ENCODE peak calls at places on chromosomes 7 and 10, in four cellular contexts. U is sigmoid colon, C is tibial nerve, L is stomach. T is an unnamed sample. For H3K36me3 and H3K4me1, the result is how much of the 10 kb centered on the place peaks cover.

GRCh38 chr7:45886931-45887667 is 1.2 kb upstream of the IGFBP1 start:
- DNase-seq in U (no peak), C (no peak), L (no peak), T (no peak)

GRCh38 chr10:51675088-51675487 is 24.3 kb downstream of the CSTF2T start:
- DNase-seq in U (no peak), C (no peak), L (no peak), T (no peak)

GRCh38 chr7:30466266-30466665 is 12.3 kb downstream of the NOD1 start:
- DNase-seq in U (peak), C (no peak), L (no peak), T (no peak)

GRCh38 chr7:18684899-18685298 is 189.3 kb downstream of the HDAC9 start:
- DNase-seq in U (no peak), C (no peak), L (no peak), T (no peak)

GRCh38 chr7:100604976-100605911 is 3.1 kb downstream of the PCOLCE start:
- DNase-seq in U (peak), C (no peak), L (peak), T (peak)

GRCh38 chr7:46449743-46450142 is 528.7 kb upstream of the IGFBP3 start:
- DNase-seq in U (no peak), C (no peak), L (no peak), T (no peak)

GRCh38 chr7:155362380-155363145 is 64.9 kb downstream of the INSIG1 start:
- DNase-seq in U (no peak), C (no peak), L (no peak), T (no peak)

GRCh38 chr10:11276475-11276990 is 258.9 kb downstream of the CELF2 start:
- DNase-seq in U (no peak), C (no peak), L (no peak), T (no peak)

GRCh38 chr10:131891196-131891928 is 9.4 kb upstream of the PPP2R2D start:
- DNase-seq in U (no peak), C (no peak), L (no peak), T (no peak)

GRCh38 chr10:103479135-103479534 is at the start of gene CALHM3:
- DNase-seq in U (no peak), C (no peak), L (peak), T (no peak)

GRCh38 chr10:103574116-103575061 is 80.9 kb downstream of the NEURL1 start:
- DNase-seq in U (no peak), C (no peak), L (no peak), T (no peak)

GRCh38 chr7:133320887-133321286 is 68.0 kb downstream of the EXOC4 start:
- DNase-seq in U (no peak), C (no peak), L (no peak), T (no peak)

GRCh38 chr10:48289652-48290238 is 15.2 kb upstream of the FRMPD2 start:
- DNase-seq in U (no peak), C (no peak), L (peak), T (no peak)

GRCh38 chr7:68185641-68186040 is 1189.0 kb downstream of the TYW1 start:
- DNase-seq in U (no peak), C (no peak), L (no peak), T (no peak)

GRCh38 chr7:96676901-96677300 is 32.7 kb downstream of the SEM1 start:
- DNase-seq in U (no peak), C (no peak), L (no peak), T (no peak)

GRCh38 chr7:101168412-101169049 is 3.2 kb upstream of the VGF start:
- DNase-seq in U (no peak), C (no peak), L (no peak), T (no peak)

GRCh38 chr10:26448706-26449435 is 10.7 kb downstream of the APBB1IP start:
- DNase-seq in U (no peak), C (no peak), L (no peak), T (peak)
- H3K36me3 ChIP-seq in U (under half), C (under half), L (under half), T (under half)

DNA sequence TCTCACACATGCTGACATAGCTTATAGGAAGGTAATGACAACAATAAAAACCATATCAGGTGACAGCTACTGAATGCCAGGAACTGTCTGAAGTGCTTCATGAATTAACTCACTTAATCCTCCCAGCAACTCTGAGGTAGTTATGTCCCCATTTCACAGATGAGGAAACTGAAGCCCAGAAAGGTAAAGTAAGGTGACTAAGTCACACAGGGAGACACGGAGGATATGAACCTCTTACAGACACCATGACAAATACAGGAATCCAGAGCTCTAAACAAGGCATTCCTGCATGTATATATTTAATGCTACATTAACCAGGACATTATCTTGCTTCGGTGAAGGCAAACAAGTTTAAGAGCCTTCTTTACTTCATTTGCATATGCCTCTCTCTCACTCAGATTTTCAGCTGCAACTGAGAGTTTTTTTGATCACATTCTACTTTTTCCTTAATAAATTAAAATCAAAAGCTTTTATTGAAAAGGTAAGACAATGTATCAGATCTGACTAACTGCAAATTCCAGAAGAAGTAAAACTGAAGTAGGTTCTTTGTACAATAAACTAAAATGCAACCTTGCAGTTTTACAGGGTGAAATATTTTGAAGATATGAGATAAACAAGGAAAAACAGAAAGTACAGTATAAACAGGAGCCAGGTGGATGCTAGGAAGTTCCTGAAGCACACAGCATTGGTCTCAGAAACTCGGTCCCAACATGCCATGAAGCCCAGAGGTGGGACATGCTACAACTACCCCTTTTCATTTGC is 79.5 kb downstream of the SGMS1 start:
- DNase-seq in U (no peak), C (no peak), L (no peak), T (no peak)
- H3K4me1 ChIP-seq in U (under half), C (under half), L (under half), T (under half)

DNA sequence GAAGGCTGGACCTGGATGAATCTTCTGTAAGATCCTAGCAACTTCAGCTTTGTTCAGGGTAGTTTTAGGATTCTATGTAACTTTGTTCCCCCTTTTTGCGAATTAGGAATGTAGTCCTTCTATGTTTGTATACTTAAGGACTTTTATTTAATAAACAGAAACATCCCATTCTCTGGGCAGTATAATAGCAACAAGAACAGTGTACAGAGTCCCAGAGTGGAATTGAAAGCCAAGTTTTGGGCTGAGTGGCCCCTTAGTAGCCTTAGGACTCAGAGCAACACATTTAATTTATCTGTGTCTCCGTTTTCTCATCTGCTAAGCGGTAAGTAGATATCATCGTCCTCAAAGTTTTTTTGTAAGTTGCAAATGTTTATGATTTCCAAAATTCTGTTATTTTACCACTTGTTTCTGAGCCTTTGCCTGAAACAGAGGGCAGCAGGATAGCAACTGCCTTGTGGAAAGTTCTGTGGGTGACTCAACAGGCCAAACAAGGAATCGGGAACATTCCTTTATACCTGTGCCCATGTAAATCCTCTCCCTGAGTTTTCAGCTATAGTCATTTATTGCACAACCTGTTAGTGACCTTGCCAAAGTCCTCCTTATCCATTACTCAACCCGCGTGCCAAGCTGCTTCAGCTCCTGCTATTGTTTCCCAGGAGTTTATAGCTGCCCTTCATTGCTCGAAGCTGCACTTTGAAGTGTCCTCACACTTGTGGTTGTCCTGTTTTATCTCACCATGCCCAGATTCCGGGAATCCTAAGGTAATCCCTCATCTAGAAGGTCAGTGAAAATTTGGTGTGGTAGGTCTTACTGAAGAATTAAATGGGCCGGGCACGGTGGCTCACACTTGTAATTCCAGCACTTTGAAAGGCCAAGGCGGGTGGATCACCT is 199.1 kb upstream of the AHR start:
- DNase-seq in U (peak), C (no peak), L (peak), T (no peak)
- TF ChIP-seq EP300 in U (no peak), C (no peak), L (no peak), T (peak)

GRCh38 chr7:128841171-128841690 is 11.0 kb downstream of the FLNC start:
- DNase-seq in U (no peak), C (no peak), L (no peak), T (no peak)

GRCh38 chr7:128844777-128845311 is 14.6 kb downstream of the FLNC start:
- DNase-seq in U (no peak), C (no peak), L (no peak), T (no peak)

GRCh38 chr7:128843938-128844621 is 13.9 kb downstream of the FLNC start:
- DNase-seq in U (no peak), C (no peak), L (no peak), T (peak)

GRCh38 chr7:128841961-128842673 is 11.9 kb downstream of the FLNC start:
- DNase-seq in U (no peak), C (no peak), L (peak), T (peak)

GRCh38 chr7:128842674-128843641 is 12.8 kb downstream of the FLNC start:
- DNase-seq in U (no peak), C (no peak), L (no peak), T (no peak)
- H3K36me3 ChIP-seq in U (half or more), C (under half), L (half or more), T (under half)